ENCODE peak calls at places on chromosome 5, in seven cellular contexts. B is fibroblast of mammary gland; W is ureter; V is effector CD4-positive, alpha-beta T cell; K is KBM-7; P is NAMALWA; L is C1 segment of cervical spinal cord. D is an unnamed sample.

GRCh38 chr5:101370240-101370639 is 467.2 kb upstream of the ST8SIA4 start:
- DNase-seq in K (no peak), B (peak), W (no peak), V (no peak), P (no peak), L (no peak), D (no peak)

GRCh38 chr5:427415-428087 is 15.4 kb upstream of the EXOC3 start:
- DNase-seq in W (no peak), V (no peak), B (no peak), K (no peak), L (no peak), P (no peak), D (no peak)

GRCh38 chr5:154179846-154180710 is 10.5 kb upstream of the GALNT10 start:
- DNase-seq in V (peak), K (peak), W (peak), P (peak), L (no peak), B (peak), D (peak)

GRCh38 chr5:31901807-31902530 is 263.0 kb downstream of the PDZD2 start:
- DNase-seq in K (no peak), B (peak), P (no peak), W (no peak), L (no peak), V (no peak), D (no peak)

GRCh38 chr5:58466939-58467338 is 7.1 kb upstream of the PLK2 start:
- DNase-seq in B (peak), K (peak), P (no peak), L (no peak), W (no peak), V (no peak), D (peak)

GRCh38 chr5:52809884-52810283 is 22.2 kb downstream of the ITGA1 start:
- DNase-seq in B (peak), V (no peak), P (no peak), W (no peak), L (no peak), K (no peak), D (no peak)

GRCh38 chr5:168005093-168005492 is 286.4 kb upstream of the WWC1 start:
- DNase-seq in K (no peak), P (no peak), B (no peak), W (no peak), V (no peak), L (no peak), D (no peak)

GRCh38 chr5:146205499-146206202 is 2.2 kb downstream of the RBM27 start:
- DNase-seq in K (no peak), B (no peak), V (no peak), W (no peak), P (no peak), L (no peak), D (no peak)

GRCh38 chr5:110625376-110625999 is 101.0 kb downstream of the TMEM232 start:
- DNase-seq in B (peak), W (no peak), P (peak), V (no peak), K (peak), L (no peak), D (peak)

GRCh38 chr5:116361979-116362577 is 212.5 kb downstream of the SEMA6A start:
- DNase-seq in K (no peak), B (no peak), V (no peak), L (no peak), P (no peak), W (no peak), D (no peak)

GRCh38 chr5:130272837-130273236 is 368.6 kb downstream of the CHSY3 start:
- DNase-seq in K (no peak), B (no peak), P (no peak), V (no peak), L (no peak), W (no peak), D (no peak)

GRCh38 chr5:103016167-103016566 is 103.8 kb downstream of the GIN1 start:
- DNase-seq in B (no peak), V (no peak), P (no peak), K (no peak), L (no peak), W (no peak), D (no peak)

GRCh38 chr5:139399501-139400121 is 4.3 kb downstream of the SPATA24 start:
- DNase-seq in V (no peak), K (no peak), L (no peak), W (no peak), B (no peak), P (no peak), D (no peak)

GRCh38 chr5:172082180-172082579 is 75.7 kb upstream of the FBXW11 start:
- DNase-seq in L (no peak), W (no peak), B (no peak), V (no peak), K (no peak), P (no peak), D (no peak)

GRCh38 chr5:9888517-9888916 is 258.4 kb upstream of the TAS2R1 start:
- DNase-seq in B (peak), L (no peak), V (no peak), P (no peak), K (no peak), W (no peak), D (no peak)

GRCh38 chr5:95842955-95843544 is 20.5 kb upstream of the GLRX start:
- DNase-seq in B (peak), L (peak), V (peak), W (peak), P (peak), K (peak), D (peak)

GRCh38 chr5:91049800-91050199 is 333.3 kb downstream of the ARRDC3 start:
- DNase-seq in K (no peak), W (no peak), B (peak), P (no peak), L (no peak), V (no peak), D (no peak)

GRCh38 chr5:179409806-179410205 is 64.5 kb upstream of the ADAMTS2 start:
- DNase-seq in B (no peak), L (no peak), V (no peak), P (no peak), W (no peak), K (no peak), D (no peak)

GRCh38 chr5:107121793-107122519 is 548.8 kb downstream of the EFNA5 start:
- DNase-seq in P (no peak), V (no peak), K (no peak), W (no peak), L (no peak), B (no peak), D (no peak)

GRCh38 chr5:38316544-38317224 is 58.3 kb downstream of the EGFLAM start:
- DNase-seq in P (no peak), W (peak), V (no peak), B (peak), L (no peak), K (no peak), D (no peak)

GRCh38 chr5:137629646-137630045 is 106.2 kb downstream of the KLHL3 start:
- DNase-seq in W (no peak), L (no peak), K (peak), P (peak), B (peak), V (peak), D (peak)

GRCh38 chr5:40307076-40307475 is 372.6 kb upstream of the PTGER4 start:
- DNase-seq in V (no peak), K (no peak), W (no peak), L (no peak), P (no peak), B (no peak), D (no peak)

GRCh38 chr5:55597014-55597981 is 62.5 kb upstream of the PLPP1 start:
- DNase-seq in K (peak), B (peak), L (no peak), V (no peak), W (peak), P (no peak), D (no peak)

GRCh38 chr5:1512541-1513291 is 11.0 kb downstream of the LPCAT1 start:
- DNase-seq in B (no peak), K (no peak), L (no peak), P (no peak), V (no peak), W (peak), D (no peak)

GRCh38 chr5:149432861-149433462 is 53.9 kb upstream of the IL17B start:
- DNase-seq in V (no peak), P (no peak), W (no peak), K (no peak), B (no peak), L (no peak), D (no peak)

GRCh38 chr5:149935431-149935901 is 9.1 kb downstream of the PDE6A start:
- DNase-seq in L (no peak), W (no peak), P (no peak), V (no peak), B (no peak), K (no peak), D (no peak)

GRCh38 chr5:133240425-133241091 is 188.7 kb downstream of the HSPA4 start:
- DNase-seq in K (peak), P (no peak), L (no peak), W (no peak), V (no peak), B (peak), D (no peak)

GRCh38 chr5:128693779-128694178 is 155.7 kb upstream of the FBN2 start:
- DNase-seq in V (no peak), P (no peak), W (no peak), B (peak), L (no peak), K (no peak), D (no peak)

GRCh38 chr5:59069438-59070079 is 486.7 kb downstream of the RAB3C start:
- DNase-seq in L (peak), K (no peak), B (peak), P (no peak), V (no peak), W (no peak), D (no peak)

GRCh38 chr5:67010684-67011409 is 185.8 kb downstream of the CD180 start:
- DNase-seq in W (peak), V (no peak), L (no peak), B (peak), K (peak), P (no peak), D (no peak)

GRCh38 chr5:151253604-151253948 is 591 bp downstream of the GM2A start:
- DNase-seq in K (peak), B (no peak), V (no peak), P (peak), L (no peak), W (no peak), D (no peak)

GRCh38 chr5:58926549-58926948 is 343.7 kb downstream of the RAB3C start:
- DNase-seq in L (no peak), B (no peak), K (no peak), P (no peak), W (no peak), V (no peak), D (no peak)

GRCh38 chr5:64873441-64873840 is 104.7 kb downstream of the CWC27 start:
- DNase-seq in K (no peak), B (no peak), P (no peak), V (no peak), W (no peak), L (no peak), D (no peak)

GRCh38 chr5:82004511-82004910 is 32.7 kb downstream of the ATG10 start:
- DNase-seq in W (no peak), L (no peak), B (peak), V (no peak), P (no peak), K (no peak), D (no peak)

GRCh38 chr5:11564716-11565115 is 339.5 kb downstream of the CTNND2 start:
- DNase-seq in K (no peak), P (no peak), B (no peak), W (no peak), V (no peak), L (peak), D (no peak)

GRCh38 chr5:10030219-10030831 is 219.4 kb downstream of the ATPSCKMT start:
- DNase-seq in W (no peak), P (peak), L (no peak), B (peak), K (peak), V (no peak), D (no peak)

GRCh38 chr5:132460835-132461230 is 29.7 kb downstream of the IRF1 start:
- DNase-seq in W (no peak), B (no peak), L (no peak), V (no peak), P (no peak), K (no peak), D (no peak)

GRCh38 chr5:1004598-1005361 is 3.8 kb upstream of the NKD2 start:
- DNase-seq in W (peak), B (peak), L (no peak), P (no peak), K (peak), V (peak), D (no peak)

GRCh38 chr5:73093943-73094342 is 26.4 kb upstream of the TMEM171 start:
- DNase-seq in K (no peak), B (peak), W (no peak), L (no peak), P (no peak), V (no peak), D (no peak)